ENCODE peak calls at places on chromosomes 2 and 18, in nine cellular contexts. One of them, this sample, is unnamed.

GRCh38 chr2:223238301-223238700 is 186.3 kb downstream of the KCNE4 start:
- DNase-seq in GM12878: no peak
- DNase-seq in endothelial cell of umbilical vein: peak; percentile 20
- DNase-seq in stomach: no peak
- DNase-seq in HL-60: no peak
- DNase-seq in HCT116: no peak
- DNase-seq in spleen: no peak
- DNase-seq in H1: no peak
- DNase-seq in K562: no peak
- DNase-seq in this sample: no peak

GRCh38 chr2:238302076-238302475 is 13.7 kb upstream of the PER2 start:
- DNase-seq in GM12878: no peak
- DNase-seq in endothelial cell of umbilical vein: no peak
- DNase-seq in stomach: no peak
- DNase-seq in HL-60: no peak
- DNase-seq in HCT116: no peak
- DNase-seq in spleen: no peak
- DNase-seq in H1: no peak
- DNase-seq in K562: no peak
- DNase-seq in this sample: no peak

GRCh38 chr2:134154269-134154668 is 99.6 kb upstream of the MGAT5 start:
- DNase-seq in GM12878: peak; percentile 36
- DNase-seq in endothelial cell of umbilical vein: peak; percentile 46
- DNase-seq in stomach: no peak
- DNase-seq in HL-60: no peak
- DNase-seq in HCT116: no peak
- DNase-seq in spleen: peak; percentile 85
- DNase-seq in H1: no peak
- DNase-seq in K562: peak; percentile 62
- DNase-seq in this sample: no peak

GRCh38 chr2:219523031-219523671 is 8.9 kb downstream of the ASIC4 start:
- DNase-seq in GM12878: no peak
- DNase-seq in endothelial cell of umbilical vein: no peak
- DNase-seq in stomach: no peak
- DNase-seq in HL-60: no peak
- DNase-seq in HCT116: no peak
- DNase-seq in spleen: no peak
- DNase-seq in H1: no peak
- DNase-seq in K562: peak; percentile 54
- DNase-seq in this sample: no peak

GRCh38 chr2:176136375-176137248 is 7.1 kb downstream of the HOXD8 start:
- DNase-seq in GM12878: no peak
- DNase-seq in endothelial cell of umbilical vein: peak; percentile 79
- DNase-seq in stomach: no peak
- DNase-seq in HL-60: no peak
- DNase-seq in HCT116: no peak
- DNase-seq in spleen: peak; percentile 75
- DNase-seq in H1: no peak
- DNase-seq in K562: no peak
- DNase-seq in this sample: no peak

GRCh38 chr2:202426751-202427150 is 50.6 kb downstream of the BMPR2 start:
- DNase-seq in GM12878: no peak
- DNase-seq in endothelial cell of umbilical vein: no peak
- DNase-seq in stomach: no peak
- DNase-seq in HL-60: no peak
- DNase-seq in HCT116: no peak
- DNase-seq in spleen: no peak
- DNase-seq in H1: no peak
- DNase-seq in K562: no peak
- DNase-seq in this sample: no peak

GRCh38 chr2:16321872-16322271 is 343.8 kb downstream of the CYRIA start:
- DNase-seq in GM12878: no peak
- DNase-seq in endothelial cell of umbilical vein: no peak
- DNase-seq in stomach: no peak
- DNase-seq in HL-60: no peak
- DNase-seq in HCT116: no peak
- DNase-seq in spleen: no peak
- DNase-seq in H1: no peak
- DNase-seq in K562: peak; percentile 13
- DNase-seq in this sample: no peak

GRCh38 chr2:231212329-231212845 is 14.0 kb downstream of the ARMC9 start:
- DNase-seq in GM12878: no peak
- DNase-seq in endothelial cell of umbilical vein: no peak
- DNase-seq in stomach: no peak
- DNase-seq in HL-60: no peak
- DNase-seq in HCT116: no peak
- DNase-seq in spleen: no peak
- DNase-seq in H1: no peak
- DNase-seq in K562: no peak
- DNase-seq in this sample: no peak

GRCh38 chr2:154324601-154325000 is 373.9 kb upstream of the KCNJ3 start:
- DNase-seq in GM12878: no peak
- DNase-seq in endothelial cell of umbilical vein: no peak
- DNase-seq in stomach: no peak
- DNase-seq in HL-60: no peak
- DNase-seq in HCT116: no peak
- DNase-seq in spleen: no peak
- DNase-seq in H1: no peak
- DNase-seq in K562: no peak
- DNase-seq in this sample: no peak

GRCh38 chr2:95007822-95008221 is 17.7 kb upstream of the MAL start:
- DNase-seq in GM12878: no peak
- DNase-seq in endothelial cell of umbilical vein: no peak
- DNase-seq in stomach: no peak
- DNase-seq in HL-60: no peak
- DNase-seq in HCT116: no peak
- DNase-seq in spleen: peak; percentile 64
- DNase-seq in H1: no peak
- DNase-seq in K562: no peak
- DNase-seq in this sample: no peak

GRCh38 chr18:58863539-58864145 is 1.0 kb upstream of the ZNF532 start:
- DNase-seq in GM12878: no peak
- DNase-seq in endothelial cell of umbilical vein: peak; percentile 31
- DNase-seq in stomach: peak; percentile 55
- DNase-seq in HL-60: no peak
- DNase-seq in HCT116: no peak
- DNase-seq in spleen: peak; percentile 89
- DNase-seq in H1: no peak
- DNase-seq in K562: no peak
- DNase-seq in this sample: no peak

GRCh38 chr2:6692819-6693218 is 172.9 kb downstream of the CMPK2 start:
- DNase-seq in GM12878: no peak
- DNase-seq in endothelial cell of umbilical vein: no peak
- DNase-seq in stomach: no peak
- DNase-seq in HL-60: no peak
- DNase-seq in HCT116: no peak
- DNase-seq in spleen: no peak
- DNase-seq in H1: no peak
- DNase-seq in K562: no peak
- DNase-seq in this sample: no peak

GRCh38 chr2:165725421-165725820 is 68.6 kb downstream of the GALNT3 start:
- DNase-seq in GM12878: no peak
- DNase-seq in endothelial cell of umbilical vein: peak; percentile 56
- DNase-seq in stomach: no peak
- DNase-seq in HL-60: no peak
- DNase-seq in HCT116: no peak
- DNase-seq in spleen: no peak
- DNase-seq in H1: no peak
- DNase-seq in K562: no peak
- DNase-seq in this sample: no peak

GRCh38 chr18:23824235-23824634 is 135.0 kb downstream of the LAMA3 start:
- DNase-seq in GM12878: no peak
- DNase-seq in endothelial cell of umbilical vein: no peak
- DNase-seq in stomach: no peak
- DNase-seq in HL-60: no peak
- DNase-seq in HCT116: no peak
- DNase-seq in spleen: no peak
- DNase-seq in H1: no peak
- DNase-seq in K562: no peak
- DNase-seq in this sample: no peak

GRCh38 chr2:226207671-226208070 is 591.9 kb downstream of the IRS1 start:
- DNase-seq in GM12878: no peak
- DNase-seq in endothelial cell of umbilical vein: no peak
- DNase-seq in stomach: no peak
- DNase-seq in HL-60: no peak
- DNase-seq in HCT116: peak; percentile 59
- DNase-seq in spleen: no peak
- DNase-seq in H1: no peak
- DNase-seq in K562: no peak
- DNase-seq in this sample: no peak

GRCh38 chr2:163563336-163563735 is 172.5 kb downstream of the FIGN start:
- DNase-seq in GM12878: no peak
- DNase-seq in endothelial cell of umbilical vein: no peak
- DNase-seq in stomach: no peak
- DNase-seq in HL-60: no peak
- DNase-seq in HCT116: no peak
- DNase-seq in spleen: no peak
- DNase-seq in H1: no peak
- DNase-seq in K562: no peak
- DNase-seq in this sample: no peak

DNA sequence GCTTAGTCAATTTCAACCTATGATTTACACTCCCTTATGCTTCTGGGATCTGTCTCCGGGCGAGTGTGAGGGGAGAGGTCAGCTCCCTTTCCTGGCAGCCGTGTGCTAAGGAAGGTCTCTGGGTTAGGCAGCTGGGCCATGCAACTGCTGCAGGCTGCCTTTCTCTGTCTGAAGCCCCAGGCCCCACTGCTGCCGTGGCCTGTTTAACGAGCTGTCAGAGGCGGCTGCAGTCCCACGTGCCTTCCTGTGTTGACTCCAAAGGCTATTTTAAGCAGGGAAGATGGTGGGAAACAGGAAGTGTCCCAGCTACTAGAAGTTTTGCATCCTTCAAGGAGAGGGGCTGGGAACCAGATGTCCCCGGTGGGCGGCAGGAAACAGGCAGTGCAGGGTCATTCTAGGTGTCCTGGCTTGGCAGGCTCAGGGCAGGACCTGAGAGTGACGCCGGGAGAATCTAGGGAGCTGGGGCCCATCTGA is 186.4 kb downstream of the TNS1 start:
- DNase-seq in GM12878: no peak
- DNase-seq in endothelial cell of umbilical vein: peak; percentile 96
- DNase-seq in stomach: no peak
- DNase-seq in HL-60: no peak
- DNase-seq in HCT116: no peak
- DNase-seq in spleen: no peak
- DNase-seq in H1: no peak
- DNase-seq in K562: no peak
- DNase-seq in this sample: no peak
- TF ChIP-seq POLR2AphosphoS5 in GM12878: no peak
- TF ChIP-seq POLR2AphosphoS5 in endothelial cell of umbilical vein: no peak
- TF ChIP-seq POLR2AphosphoS5 in stomach: no peak
- TF ChIP-seq POLR2AphosphoS5 in HL-60: no peak
- TF ChIP-seq POLR2AphosphoS5 in HCT116: no peak
- TF ChIP-seq POLR2AphosphoS5 in spleen: peak; percentile 68
- TF ChIP-seq POLR2AphosphoS5 in H1: no peak
- TF ChIP-seq POLR2AphosphoS5 in K562: no peak
- TF ChIP-seq POLR2AphosphoS5 in this sample: no peak

GRCh38 chr18:8948471-8949149 is 153.9 kb upstream of the NDUFV2 start:
- DNase-seq in GM12878: no peak
- DNase-seq in endothelial cell of umbilical vein: no peak
- DNase-seq in stomach: no peak
- DNase-seq in HL-60: no peak
- DNase-seq in HCT116: no peak
- DNase-seq in spleen: no peak
- DNase-seq in H1: no peak
- DNase-seq in K562: peak; percentile 64
- DNase-seq in this sample: no peak
- TF ChIP-seq POLR2AphosphoS5 in GM12878: no peak
- TF ChIP-seq POLR2AphosphoS5 in endothelial cell of umbilical vein: no peak
- TF ChIP-seq POLR2AphosphoS5 in stomach: peak; percentile 41
- TF ChIP-seq POLR2AphosphoS5 in HL-60: no peak
- TF ChIP-seq POLR2AphosphoS5 in HCT116: no peak
- TF ChIP-seq POLR2AphosphoS5 in spleen: no peak
- TF ChIP-seq POLR2AphosphoS5 in H1: no peak
- TF ChIP-seq POLR2AphosphoS5 in K562: no peak
- TF ChIP-seq POLR2AphosphoS5 in this sample: no peak

GRCh38 chr2:86105969-86106945 is at the start of gene PTCD3:
- DNase-seq in GM12878: peak; percentile 90
- DNase-seq in endothelial cell of umbilical vein: peak; percentile 97
- DNase-seq in stomach: peak; percentile 94
- DNase-seq in HL-60: peak; percentile 94
- DNase-seq in HCT116: peak; percentile 93
- DNase-seq in spleen: peak; percentile 98
- DNase-seq in H1: peak; percentile 77
- DNase-seq in K562: peak; percentile 97
- DNase-seq in this sample: peak; percentile 91

GRCh38 chr2:86102157-86102556 is 3.5 kb downstream of the POLR1A start:
- DNase-seq in GM12878: no peak
- DNase-seq in endothelial cell of umbilical vein: no peak
- DNase-seq in stomach: no peak
- DNase-seq in HL-60: no peak
- DNase-seq in HCT116: no peak
- DNase-seq in spleen: no peak
- DNase-seq in H1: no peak
- DNase-seq in K562: no peak
- DNase-seq in this sample: no peak

GRCh38 chr2:86107031-86107430 is 996 bp downstream of the PTCD3 start:
- DNase-seq in GM12878: no peak
- DNase-seq in endothelial cell of umbilical vein: no peak
- DNase-seq in stomach: no peak
- DNase-seq in HL-60: no peak
- DNase-seq in HCT116: no peak
- DNase-seq in spleen: no peak
- DNase-seq in H1: no peak
- DNase-seq in K562: no peak
- DNase-seq in this sample: no peak

DNA sequence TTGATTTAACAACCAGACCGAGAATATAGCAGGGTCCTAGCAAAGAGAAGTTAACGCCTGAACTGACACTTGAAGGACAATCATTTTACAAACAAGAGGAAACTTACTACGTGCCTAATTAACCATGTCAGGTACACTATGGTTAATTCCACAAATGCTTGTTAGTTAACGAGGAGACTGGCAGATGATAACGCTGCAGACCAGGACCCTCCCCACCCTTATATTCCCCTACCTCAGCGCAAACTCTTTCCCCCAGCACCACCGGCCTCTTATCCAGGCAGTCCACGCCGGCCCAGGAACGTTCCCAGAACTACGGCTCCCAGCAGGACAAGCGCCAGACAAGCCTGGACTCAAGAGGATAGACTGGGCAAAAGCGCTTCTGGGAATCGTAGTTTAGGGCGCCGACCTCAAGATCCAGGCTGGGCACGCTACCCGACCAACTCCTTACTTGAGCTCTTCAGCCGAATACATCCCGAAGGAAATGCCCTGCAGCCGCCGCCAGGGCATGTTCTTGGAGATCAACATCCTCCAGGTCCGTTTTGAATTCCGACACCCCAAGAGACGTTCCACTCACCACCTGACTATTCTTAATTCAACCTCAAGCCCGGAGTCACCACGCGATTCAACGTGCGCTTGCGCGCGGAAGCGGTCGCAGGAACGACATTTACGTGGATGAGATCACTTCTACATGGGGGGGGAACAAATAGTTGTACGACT is at the start of gene POLR1A:
- DNase-seq in GM12878: no peak
- DNase-seq in endothelial cell of umbilical vein: peak; percentile 97
- DNase-seq in stomach: peak; percentile 90
- DNase-seq in HL-60: peak; percentile 87
- DNase-seq in HCT116: peak; percentile 87
- DNase-seq in spleen: peak; percentile 94
- DNase-seq in H1: peak; percentile 76
- DNase-seq in K562: peak; percentile 92
- DNase-seq in this sample: peak; percentile 94
- TF ChIP-seq POLR2AphosphoS5 in GM12878: peak; percentile 78
- TF ChIP-seq POLR2AphosphoS5 in endothelial cell of umbilical vein: no peak
- TF ChIP-seq POLR2AphosphoS5 in stomach: peak; percentile 41
- TF ChIP-seq POLR2AphosphoS5 in HL-60: no peak
- TF ChIP-seq POLR2AphosphoS5 in HCT116: no peak
- TF ChIP-seq POLR2AphosphoS5 in spleen: no peak
- TF ChIP-seq POLR2AphosphoS5 in H1: no peak
- TF ChIP-seq POLR2AphosphoS5 in K562: no peak
- TF ChIP-seq POLR2AphosphoS5 in this sample: peak; percentile 69

GRCh38 chr2:109690822-109691541 is 76.8 kb downstream of the SOWAHC start:
- DNase-seq in GM12878: no peak
- DNase-seq in endothelial cell of umbilical vein: no peak
- DNase-seq in stomach: peak; percentile 58
- DNase-seq in HL-60: no peak
- DNase-seq in HCT116: no peak
- DNase-seq in spleen: no peak
- DNase-seq in H1: no peak
- DNase-seq in K562: no peak
- DNase-seq in this sample: no peak
- TF ChIP-seq POLR2AphosphoS5 in GM12878: no peak
- TF ChIP-seq POLR2AphosphoS5 in endothelial cell of umbilical vein: no peak
- TF ChIP-seq POLR2AphosphoS5 in stomach: peak; percentile 74
- TF ChIP-seq POLR2AphosphoS5 in HL-60: no peak
- TF ChIP-seq POLR2AphosphoS5 in HCT116: no peak
- TF ChIP-seq POLR2AphosphoS5 in spleen: no peak
- TF ChIP-seq POLR2AphosphoS5 in H1: no peak
- TF ChIP-seq POLR2AphosphoS5 in K562: no peak
- TF ChIP-seq POLR2AphosphoS5 in this sample: no peak

This sample was measured in Panc1.